ENCODE peak calls at places on chromosomes 12 and 14, in four cellular contexts. N is IMR-90, Q is uterus, O is GM20000. T is an unnamed sample.

GRCh38 chr12:54933381-54933780 is 51.2 kb downstream of the TESPA1 start:
- DNase-seq in Q (no peak), N (peak; percentile 20), O (no peak), T (peak; percentile 30)

GRCh38 chr12:115922952-115923564 is 354.4 kb downstream of the MED13L start:
- DNase-seq in N (no peak), O (no peak), Q (no peak), T (peak; percentile 21)

GRCh38 chr12:77847665-77848431 is 17.2 kb downstream of the NAV3 start:
- DNase-seq in N (peak; percentile 82), O (no peak), Q (no peak), T (peak; percentile 70)

GRCh38 chr14:102227184-102227964 is 77.6 kb downstream of the MOK start:
- DNase-seq in N (no peak), Q (no peak), O (no peak), T (no peak)

GRCh38 chr14:73720636-73721035 is 6.5 kb upstream of the PNMA1 start:
- DNase-seq in N (no peak), Q (no peak), O (no peak), T (no peak)

GRCh38 chr14:32252030-32252670 is 49.1 kb upstream of the RNU6-8 start:
- DNase-seq in O (peak; percentile 61), Q (no peak), N (peak; percentile 75), T (peak; percentile 49)

GRCh38 chr12:132561784-132562156 is 48.6 kb downstream of the LRCOL1 start:
- DNase-seq in O (peak; percentile 81), Q (no peak), N (no peak), T (peak; percentile 52)

GRCh38 chr12:53560386-53560785 is 53.1 kb upstream of the NPFF start:
- DNase-seq in Q (no peak), N (peak; percentile 66), O (no peak), T (peak; percentile 43)

GRCh38 chr14:64012720-64013119 is 159.9 kb downstream of the SYNE2 start:
- DNase-seq in Q (no peak), N (no peak), O (no peak), T (no peak)

GRCh38 chr12:7972734-7973488 is 36.9 kb upstream of the SLC2A3 start:
- DNase-seq in Q (no peak), O (no peak), N (no peak), T (no peak)

GRCh38 chr14:75303415-75303814 is 24.8 kb downstream of the FOS start:
- DNase-seq in N (peak; percentile 72), O (peak; percentile 62), Q (peak; percentile 61), T (peak; percentile 46)

GRCh38 chr12:65432606-65433005 is 154.1 kb downstream of the MSRB3 start:
- DNase-seq in Q (no peak), O (no peak), N (no peak), T (no peak)

GRCh38 chr12:22855456-22855855 is 230.5 kb downstream of the ETNK1 start:
- DNase-seq in Q (no peak), N (no peak), O (no peak), T (no peak)

GRCh38 chr14:100610511-100611217 is 23.4 kb upstream of the BEGAIN start:
- DNase-seq in N (peak; percentile 36), O (no peak), Q (no peak), T (peak; percentile 54)

GRCh38 chr12:89883630-89884364 is 175.2 kb upstream of the ATP2B1 start:
- DNase-seq in N (peak; percentile 48), Q (no peak), O (no peak), T (peak; percentile 28)

GRCh38 chr14:106875503-106875902 is 1349.1 kb downstream of the TMEM121 start:
- DNase-seq in O (peak; percentile 48), N (no peak), Q (no peak), T (no peak)

GRCh38 chr14:92657457-92658142 is 90.8 kb downstream of the LGMN start:
- DNase-seq in O (no peak), Q (no peak), N (no peak), T (no peak)

GRCh38 chr14:56120091-56120632 is 2.0 kb downstream of the PELI2 start:
- DNase-seq in O (no peak), Q (no peak), N (peak; percentile 46), T (no peak)

GRCh38 chr14:105065280-105066228 is at the start of gene GPR132:
- DNase-seq in N (no peak), O (peak; percentile 92), Q (no peak), T (no peak)

GRCh38 chr14:49687942-49688700 is at the start of gene POLE2:
- DNase-seq in O (peak; percentile 89), N (peak; percentile 47), Q (peak; percentile 74), T (peak; percentile 86)

GRCh38 chr12:105084251-105085250 is at the start of gene ALDH1L2:
- DNase-seq in O (peak; percentile 82), N (peak; percentile 87), Q (peak; percentile 84), T (peak; percentile 97)

GRCh38 chr12:52518574-52519469 is 1.4 kb downstream of the KRT5 start:
- DNase-seq in Q (no peak), O (no peak), N (no peak), T (no peak)

GRCh38 chr12:70444903-70445302 is 78.8 kb downstream of the KCNMB4 start:
- DNase-seq in N (no peak), O (no peak), Q (no peak), T (no peak)

GRCh38 chr12:8970432-8970831 is 18.9 kb upstream of the KLRG1 start:
- DNase-seq in O (no peak), N (no peak), Q (no peak), T (no peak)

GRCh38 chr12:12717586-12718381 is 616 bp downstream of the CDKN1B start:
- DNase-seq in N (no peak), O (no peak), Q (no peak), T (no peak)

GRCh38 chr14:86999076-86999475 is 993.9 kb downstream of the GALC start:
- DNase-seq in Q (no peak), O (no peak), N (peak; percentile 5), T (peak; percentile 80)

GRCh38 chr12:123075092-123075491 is 75.8 kb downstream of the PITPNM2 start:
- DNase-seq in O (no peak), Q (peak; percentile 55), N (no peak), T (peak; percentile 70)

GRCh38 chr12:52254180-52254964 is 20.1 kb upstream of the KRT86 start:
- DNase-seq in N (no peak), Q (no peak), O (peak; percentile 12), T (no peak)

GRCh38 chr12:94037444-94037843 is 110.9 kb upstream of the PLXNC1 start:
- DNase-seq in O (no peak), Q (no peak), N (no peak), T (no peak)

GRCh38 chr12:42524716-42525115 is 64.8 kb downstream of the PRICKLE1 start:
- DNase-seq in O (no peak), Q (no peak), N (no peak), T (no peak)

GRCh38 chr14:103847954-103848719 is 762 bp upstream of the PPP1R13B start:
- DNase-seq in Q (peak; percentile 44), O (no peak), N (no peak), T (peak; percentile 44)

GRCh38 chr14:69673578-69674305 is 62.3 kb downstream of the SUSD6 start:
- DNase-seq in Q (no peak), O (no peak), N (no peak), T (no peak)

GRCh38 chr12:1592444-1593231 is 1.7 kb downstream of the FBXL14 start:
- DNase-seq in N (peak; percentile 84), Q (no peak), O (peak; percentile 64), T (peak; percentile 74)

GRCh38 chr14:80364274-80364673 is 153.0 kb upstream of the DIO2 start:
- DNase-seq in N (peak; percentile 21), O (peak; percentile 8), Q (no peak), T (no peak)

GRCh38 chr14:77469041-77469440 is 11.1 kb downstream of the AHSA1 start:
- DNase-seq in O (no peak), Q (no peak), N (no peak), T (no peak)

GRCh38 chr14:76870146-76870545 is 43.9 kb downstream of the LRRC74A start:
- DNase-seq in O (no peak), Q (no peak), N (no peak), T (no peak)

GRCh38 chr14:71815110-71815509 is 117.1 kb upstream of the RGS6 start:
- DNase-seq in N (no peak), O (no peak), Q (no peak), T (no peak)

GRCh38 chr12:127980585-127980984 is 286.4 kb upstream of the TMEM132C start:
- DNase-seq in O (no peak), Q (no peak), N (no peak), T (no peak)

GRCh38 chr12:497501-498160 is 37.9 kb downstream of the B4GALNT3 start:
- DNase-seq in O (no peak), N (no peak), Q (no peak), T (no peak)

GRCh38 chr12:12294215-12295005 is 27.6 kb upstream of the LRP6 start:
- DNase-seq in N (no peak), O (no peak), Q (peak; percentile 44), T (peak; percentile 16)

DNA sequence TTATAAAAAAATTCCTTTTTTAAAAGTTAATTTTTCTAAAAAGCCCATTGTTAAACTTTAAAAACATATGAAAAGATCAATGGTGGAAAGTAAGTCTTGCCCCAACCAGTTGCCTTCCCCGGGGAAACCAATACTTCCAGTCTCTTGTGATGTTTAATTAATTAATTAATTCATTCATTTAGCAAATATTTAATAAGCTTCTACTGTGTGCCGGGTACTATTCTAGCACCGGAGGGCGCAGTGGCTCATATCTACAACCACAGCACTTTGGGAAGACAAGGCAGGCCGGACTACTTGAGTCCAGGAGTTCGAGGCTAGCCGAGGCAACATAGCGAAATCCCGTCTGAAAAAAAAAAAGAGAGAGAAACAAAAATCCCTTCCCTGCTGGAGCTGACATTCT is 87.4 kb downstream of the HECTD4 start:
- DNase-seq in N (peak; percentile 51), O (no peak), Q (no peak), T (peak; percentile 55)
- TF ChIP-seq CTCF in N (peak; percentile 43), O (no peak), Q (peak; percentile 4), T (peak; percentile 17)

DNA sequence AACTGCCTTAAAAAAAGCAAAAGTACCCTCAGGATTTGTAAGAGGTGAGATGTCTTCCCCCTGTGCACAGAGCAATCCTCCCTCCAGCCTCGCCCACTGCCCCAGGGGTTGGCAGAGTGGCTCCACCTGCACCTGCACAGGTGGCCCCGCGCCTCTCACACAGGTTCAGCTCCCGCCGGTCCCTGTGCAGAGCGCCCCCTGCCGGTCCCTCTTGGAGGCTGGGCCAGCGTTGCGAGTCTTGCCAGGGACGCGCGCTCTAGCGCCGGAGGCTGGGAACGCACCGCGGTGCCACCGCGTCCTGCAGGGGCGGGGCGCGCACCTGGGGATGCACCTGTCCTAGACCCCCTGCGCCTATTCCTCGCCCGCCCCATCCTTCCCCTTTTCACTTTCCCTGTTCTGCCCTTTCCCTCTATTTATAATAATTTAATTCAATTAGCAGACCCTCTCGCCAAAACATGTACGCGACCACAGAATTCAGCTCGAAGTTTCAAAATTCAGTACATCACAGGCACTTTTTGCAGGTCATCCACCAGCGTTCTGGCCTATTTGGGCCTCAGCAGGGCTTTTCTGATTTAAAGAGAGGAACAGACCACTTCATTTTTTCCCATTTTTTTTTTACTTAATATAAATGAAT is 618.6 kb downstream of the AACS start:
- DNase-seq in Q (no peak), N (no peak), O (peak; percentile 51), T (no peak)
- TF ChIP-seq CTCF in Q (no peak), N (no peak), O (peak; percentile 87), T (no peak)

DNA sequence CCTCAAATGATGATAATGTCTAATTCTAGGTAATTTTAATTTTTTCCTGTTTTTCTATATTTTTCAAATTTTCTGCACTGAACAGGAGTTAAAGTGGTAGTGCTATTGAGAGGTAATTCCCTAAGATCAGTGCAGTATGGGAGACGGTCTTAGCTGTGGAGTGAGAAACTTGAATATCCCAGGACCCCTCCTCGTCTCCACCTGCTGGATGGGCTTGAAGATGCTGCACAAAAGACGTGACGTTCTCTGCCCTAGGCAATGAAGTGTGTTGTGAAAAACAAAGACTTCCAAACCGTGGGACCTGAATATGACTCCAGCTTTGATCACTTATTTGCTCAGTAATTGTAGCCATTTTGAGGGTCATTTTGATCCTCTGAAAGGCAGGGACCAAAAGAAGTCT is 298.1 kb downstream of the VRK1 start:
- DNase-seq in N (no peak), O (no peak), Q (no peak), T (no peak)
- TF ChIP-seq CTCF in N (no peak), O (no peak), Q (no peak), T (no peak)

GRCh38 chr14:82855912-82856381 is 1322.3 kb upstream of the SEL1L start:
- DNase-seq in Q (no peak), N (peak; percentile 60), O (no peak), T (no peak)
- TF ChIP-seq CTCF in Q (no peak), N (peak; percentile 34), O (peak; percentile 21), T (no peak)